ENCODE peak calls at places on chromosomes 12 and 14, in eight cellular contexts. P, R, L, E, B, T, G and K are unnamed samples.

GRCh38 chr14:63565448-63565847 is 22.3 kb upstream of the PPP2R5E start:
- DNase-seq in T (no peak), L (no peak), P (no peak), E (no peak), B (no peak), R (no peak), G (no peak), K (no peak)

GRCh38 chr14:62445570-62445969 is 599.7 kb downstream of the KCNH5 start:
- DNase-seq in G (no peak), L (no peak), P (no peak), T (no peak), B (no peak), E (no peak), R (no peak), K (no peak)

GRCh38 chr14:59570122-59570521 is 6.5 kb downstream of the CCDC175 start:
- DNase-seq in P (no peak), L (no peak), R (no peak), T (no peak), B (no peak), E (no peak), G (no peak), K (no peak)

GRCh38 chr12:109358154-109358869 is 10.6 kb downstream of the MYO1H start:
- DNase-seq in E (no peak), L (no peak), P (peak; percentile 2), G (no peak), B (no peak), R (peak; percentile 45), T (no peak), K (no peak)

GRCh38 chr14:56195727-56196126 is 77.5 kb downstream of the PELI2 start:
- DNase-seq in P (no peak), T (no peak), B (no peak), R (peak; percentile 14), G (no peak), E (peak; percentile 3), L (no peak), K (no peak)

GRCh38 chr12:125280482-125281377 is 215.5 kb downstream of the AACS start:
- DNase-seq in R (no peak), L (no peak), E (no peak), G (peak; percentile 87), B (no peak), P (no peak), T (no peak), K (no peak)

GRCh38 chr14:49052516-49052915 is 533.7 kb downstream of the RPS29 start:
- DNase-seq in L (no peak), P (no peak), G (no peak), T (no peak), E (no peak), R (peak; percentile 36), B (no peak), K (no peak)

GRCh38 chr14:24275524-24276139 is 4.2 kb upstream of the RABGGTA start:
- DNase-seq in B (no peak), L (no peak), G (no peak), E (no peak), P (no peak), T (no peak), R (no peak), K (no peak)

GRCh38 chr12:90360300-90360699 is 594.7 kb downstream of the CCER1 start:
- DNase-seq in G (no peak), L (no peak), E (no peak), R (no peak), P (no peak), T (no peak), B (no peak), K (no peak)

GRCh38 chr12:74890237-74890599 is 319.4 kb downstream of the KCNC2 start:
- DNase-seq in R (peak; percentile 90), P (no peak), L (no peak), B (no peak), G (no peak), T (no peak), E (no peak), K (no peak)

GRCh38 chr12:19234171-19234704 is 104.7 kb downstream of the PLEKHA5 start:
- DNase-seq in R (peak; percentile 31), G (no peak), P (no peak), E (no peak), B (no peak), T (no peak), L (no peak), K (no peak)

GRCh38 chr12:124570810-124571209 is 3.4 kb upstream of the NCOR2 start:
- DNase-seq in R (no peak), B (no peak), G (no peak), P (no peak), L (no peak), T (no peak), E (no peak), K (no peak)

GRCh38 chr12:14629832-14630688 is 62.4 kb upstream of the PLBD1 start:
- DNase-seq in T (peak; percentile 28), R (peak; percentile 78), B (peak; percentile 35), L (peak; percentile 48), P (peak; percentile 53), E (peak; percentile 36), G (peak; percentile 81), K (peak; percentile 34)

GRCh38 chr12:1398673-1399072 is 195.7 kb downstream of the FBXL14 start:
- DNase-seq in B (no peak), R (peak; percentile 39), E (no peak), P (no peak), G (no peak), L (no peak), T (no peak), K (no peak)